ENCODE peak calls at places on chromosomes 5 and 9, in ten cellular contexts. One of them, this sample, is unnamed.

GRCh38 chr5:50325237-50325832 is 115.8 kb downstream of the EMB start:
- DNase-seq in Peyer's patch: no peak
- DNase-seq in mucosa of descending colon: peak
- DNase-seq in MM.1S: peak
- DNase-seq in AG04450: no peak
- DNase-seq in GM23248: peak
- DNase-seq in fibroblast of the aortic adventitia: peak
- DNase-seq in tibial artery: no peak
- DNase-seq in upper lobe of right lung: no peak
- DNase-seq in lower leg skin: no peak
- DNase-seq in this sample: peak

GRCh38 chr9:89639367-89639795 is 34.6 kb downstream of the GADD45G start:
- DNase-seq in fibroblast of the aortic adventitia: peak
- DNase-seq in GM23248: peak
- DNase-seq in lower leg skin: peak
- DNase-seq in tibial artery: peak
- DNase-seq in mucosa of descending colon: no peak
- DNase-seq in AG04450: no peak
- DNase-seq in Peyer's patch: no peak
- DNase-seq in upper lobe of right lung: no peak
- DNase-seq in MM.1S: no peak
- DNase-seq in this sample: no peak

GRCh38 chr5:181261320-181262085 is 560 bp upstream of the TRIM52 start:
- DNase-seq in upper lobe of right lung: peak
- DNase-seq in GM23248: peak
- DNase-seq in MM.1S: peak
- DNase-seq in tibial artery: peak
- DNase-seq in fibroblast of the aortic adventitia: peak
- DNase-seq in Peyer's patch: peak
- DNase-seq in AG04450: no peak
- DNase-seq in mucosa of descending colon: peak
- DNase-seq in lower leg skin: peak
- DNase-seq in this sample: peak

GRCh38 chr5:28548856-28549255 is 1510.5 kb upstream of the CDH9 start:
- DNase-seq in upper lobe of right lung: no peak
- DNase-seq in MM.1S: no peak
- DNase-seq in mucosa of descending colon: no peak
- DNase-seq in Peyer's patch: no peak
- DNase-seq in tibial artery: no peak
- DNase-seq in lower leg skin: no peak
- DNase-seq in GM23248: no peak
- DNase-seq in AG04450: no peak
- DNase-seq in fibroblast of the aortic adventitia: no peak
- DNase-seq in this sample: no peak

GRCh38 chr5:132687995-132688394 is 14.2 kb downstream of the IL4 start:
- DNase-seq in fibroblast of the aortic adventitia: no peak
- DNase-seq in tibial artery: no peak
- DNase-seq in Peyer's patch: no peak
- DNase-seq in MM.1S: no peak
- DNase-seq in upper lobe of right lung: no peak
- DNase-seq in AG04450: no peak
- DNase-seq in mucosa of descending colon: no peak
- DNase-seq in lower leg skin: no peak
- DNase-seq in GM23248: no peak
- DNase-seq in this sample: peak

GRCh38 chr5:142191776-142192175 is 83.2 kb downstream of the NDFIP1 start:
- DNase-seq in tibial artery: no peak
- DNase-seq in mucosa of descending colon: no peak
- DNase-seq in MM.1S: no peak
- DNase-seq in AG04450: no peak
- DNase-seq in lower leg skin: no peak
- DNase-seq in fibroblast of the aortic adventitia: no peak
- DNase-seq in Peyer's patch: no peak
- DNase-seq in upper lobe of right lung: no peak
- DNase-seq in GM23248: no peak
- DNase-seq in this sample: no peak

GRCh38 chr5:53173083-53173482 is 63.5 kb upstream of the MOCS2 start:
- DNase-seq in lower leg skin: no peak
- DNase-seq in AG04450: no peak
- DNase-seq in MM.1S: no peak
- DNase-seq in tibial artery: no peak
- DNase-seq in mucosa of descending colon: peak
- DNase-seq in upper lobe of right lung: no peak
- DNase-seq in fibroblast of the aortic adventitia: no peak
- DNase-seq in GM23248: peak
- DNase-seq in Peyer's patch: no peak
- DNase-seq in this sample: no peak

GRCh38 chr5:3104446-3105047 is 353.1 kb upstream of the IRX2 start:
- DNase-seq in tibial artery: no peak
- DNase-seq in MM.1S: no peak
- DNase-seq in AG04450: no peak
- DNase-seq in lower leg skin: peak
- DNase-seq in GM23248: no peak
- DNase-seq in fibroblast of the aortic adventitia: no peak
- DNase-seq in mucosa of descending colon: no peak
- DNase-seq in upper lobe of right lung: peak
- DNase-seq in Peyer's patch: no peak
- DNase-seq in this sample: no peak

GRCh38 chr5:41408676-41409443 is 101.5 kb downstream of the PLCXD3 start:
- DNase-seq in MM.1S: no peak
- DNase-seq in upper lobe of right lung: no peak
- DNase-seq in Peyer's patch: peak
- DNase-seq in GM23248: peak
- DNase-seq in mucosa of descending colon: peak
- DNase-seq in tibial artery: no peak
- DNase-seq in fibroblast of the aortic adventitia: peak
- DNase-seq in lower leg skin: no peak
- DNase-seq in AG04450: no peak
- DNase-seq in this sample: no peak

DNA sequence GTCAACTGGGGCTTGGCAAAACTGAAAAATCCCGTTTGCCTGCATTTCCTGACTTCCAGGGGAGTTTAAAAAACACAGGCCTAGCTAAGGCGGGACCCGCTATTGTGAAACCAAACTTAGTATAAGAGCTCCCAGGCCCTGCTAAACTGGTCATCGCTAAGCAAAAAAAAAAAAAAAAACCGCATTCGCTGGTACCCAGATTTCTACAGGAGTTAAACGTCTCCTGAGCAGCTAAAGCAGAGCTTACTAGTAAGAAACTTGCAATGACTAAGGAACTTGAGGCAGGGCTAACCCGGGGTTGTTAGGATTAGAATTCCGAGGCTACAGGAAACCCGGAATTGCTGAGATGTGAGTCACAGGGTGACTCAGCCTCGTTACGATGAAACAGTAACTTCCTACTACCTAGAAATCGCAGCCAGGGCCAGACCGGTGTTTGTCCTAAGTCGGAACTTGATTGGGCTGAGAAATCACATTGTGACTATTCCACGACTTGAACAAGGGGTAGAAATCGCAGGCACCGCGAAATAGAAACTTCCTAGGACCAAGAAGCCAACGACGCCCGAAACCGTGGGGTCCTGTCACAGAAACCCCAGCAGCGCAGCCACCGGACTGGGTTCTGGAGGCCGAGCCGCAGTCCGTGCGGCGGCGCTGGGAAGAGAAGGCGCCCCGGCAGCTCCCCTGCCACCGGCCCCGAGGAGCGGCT is 89.5 kb downstream of the ANXA2R start:
- DNase-seq in mucosa of descending colon: peak
- DNase-seq in upper lobe of right lung: peak
- DNase-seq in tibial artery: peak
- DNase-seq in MM.1S: peak
- DNase-seq in GM23248: peak
- DNase-seq in AG04450: peak
- DNase-seq in Peyer's patch: peak
- DNase-seq in lower leg skin: peak
- DNase-seq in fibroblast of the aortic adventitia: peak
- DNase-seq in this sample: no peak
- H3K4me3 ChIP-seq in mucosa of descending colon: peak
- H3K4me3 ChIP-seq in upper lobe of right lung: peak
- H3K4me3 ChIP-seq in tibial artery: peak
- H3K4me3 ChIP-seq in MM.1S: peak
- H3K4me3 ChIP-seq in GM23248: peak
- H3K4me3 ChIP-seq in AG04450: peak
- H3K4me3 ChIP-seq in Peyer's patch: peak
- H3K4me3 ChIP-seq in lower leg skin: peak
- H3K4me3 ChIP-seq in fibroblast of the aortic adventitia: peak
- H3K4me3 ChIP-seq in this sample: no peak

GRCh38 chr9:115194216-115194615 is 76.3 kb upstream of the TNC start:
- DNase-seq in lower leg skin: no peak
- DNase-seq in upper lobe of right lung: no peak
- DNase-seq in mucosa of descending colon: no peak
- DNase-seq in fibroblast of the aortic adventitia: peak
- DNase-seq in tibial artery: no peak
- DNase-seq in Peyer's patch: no peak
- DNase-seq in AG04450: no peak
- DNase-seq in MM.1S: no peak
- DNase-seq in GM23248: peak
- DNase-seq in this sample: no peak

GRCh38 chr9:115192835-115193234 is 74.9 kb upstream of the TNC start:
- DNase-seq in fibroblast of the aortic adventitia: no peak
- DNase-seq in MM.1S: no peak
- DNase-seq in Peyer's patch: no peak
- DNase-seq in GM23248: no peak
- DNase-seq in AG04450: no peak
- DNase-seq in tibial artery: no peak
- DNase-seq in lower leg skin: no peak
- DNase-seq in upper lobe of right lung: no peak
- DNase-seq in mucosa of descending colon: no peak
- DNase-seq in this sample: no peak

GRCh38 chr9:115192280-115192679 is 74.3 kb upstream of the TNC start:
- DNase-seq in AG04450: no peak
- DNase-seq in GM23248: no peak
- DNase-seq in tibial artery: no peak
- DNase-seq in upper lobe of right lung: no peak
- DNase-seq in Peyer's patch: no peak
- DNase-seq in MM.1S: peak
- DNase-seq in mucosa of descending colon: peak
- DNase-seq in fibroblast of the aortic adventitia: no peak
- DNase-seq in lower leg skin: no peak
- DNase-seq in this sample: no peak

GRCh38 chr9:115191667-115192066 is 73.7 kb upstream of the TNC start:
- DNase-seq in tibial artery: no peak
- DNase-seq in fibroblast of the aortic adventitia: no peak
- DNase-seq in AG04450: no peak
- DNase-seq in upper lobe of right lung: no peak
- DNase-seq in lower leg skin: no peak
- DNase-seq in mucosa of descending colon: no peak
- DNase-seq in Peyer's patch: no peak
- DNase-seq in GM23248: no peak
- DNase-seq in MM.1S: no peak
- DNase-seq in this sample: no peak

DNA sequence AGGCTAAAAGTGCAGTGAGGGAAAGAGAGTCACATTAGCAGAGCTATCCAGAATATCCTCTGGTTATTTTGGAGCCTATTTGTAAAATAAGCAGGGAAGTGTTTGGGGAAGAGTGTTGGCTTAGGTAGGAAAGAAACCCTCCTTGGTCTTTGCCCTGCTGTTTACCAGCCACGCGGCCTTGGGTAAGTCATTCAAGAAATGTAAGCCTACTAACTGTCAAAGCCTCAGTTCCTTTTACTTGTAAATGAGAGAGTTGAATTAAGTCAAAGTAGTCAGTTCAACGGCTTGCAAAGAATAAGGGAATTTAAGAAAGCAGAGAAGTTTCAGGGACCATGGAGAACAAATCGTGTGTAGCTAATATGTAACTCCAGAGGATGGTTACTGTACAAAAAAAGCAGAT is 75.8 kb upstream of the TNC start:
- DNase-seq in mucosa of descending colon: no peak
- DNase-seq in Peyer's patch: no peak
- DNase-seq in fibroblast of the aortic adventitia: no peak
- DNase-seq in GM23248: no peak
- DNase-seq in tibial artery: no peak
- DNase-seq in MM.1S: no peak
- DNase-seq in upper lobe of right lung: no peak
- DNase-seq in lower leg skin: no peak
- DNase-seq in AG04450: no peak
- DNase-seq in this sample: no peak
- H3K4me3 ChIP-seq in mucosa of descending colon: no peak
- H3K4me3 ChIP-seq in Peyer's patch: no peak
- H3K4me3 ChIP-seq in fibroblast of the aortic adventitia: no peak
- H3K4me3 ChIP-seq in GM23248: no peak
- H3K4me3 ChIP-seq in tibial artery: no peak
- H3K4me3 ChIP-seq in MM.1S: no peak
- H3K4me3 ChIP-seq in upper lobe of right lung: no peak
- H3K4me3 ChIP-seq in lower leg skin: no peak
- H3K4me3 ChIP-seq in AG04450: no peak
- H3K4me3 ChIP-seq in this sample: no peak

GRCh38 chr9:85941966-85942912 is 1.3 kb downstream of the NAA35 start:
- DNase-seq in AG04450: no peak
- DNase-seq in GM23248: peak
- DNase-seq in tibial artery: no peak
- DNase-seq in mucosa of descending colon: peak
- DNase-seq in fibroblast of the aortic adventitia: peak
- DNase-seq in upper lobe of right lung: no peak
- DNase-seq in MM.1S: peak
- DNase-seq in Peyer's patch: no peak
- DNase-seq in lower leg skin: no peak
- DNase-seq in this sample: no peak

GRCh38 chr9:85944672-85945071 is 3.7 kb downstream of the NAA35 start:
- DNase-seq in MM.1S: no peak
- DNase-seq in lower leg skin: no peak
- DNase-seq in AG04450: no peak
- DNase-seq in Peyer's patch: no peak
- DNase-seq in tibial artery: no peak
- DNase-seq in upper lobe of right lung: no peak
- DNase-seq in mucosa of descending colon: no peak
- DNase-seq in fibroblast of the aortic adventitia: no peak
- DNase-seq in GM23248: no peak
- DNase-seq in this sample: no peak

GRCh38 chr9:85941617-85941930 is 628 bp downstream of the NAA35 start:
- DNase-seq in AG04450: no peak
- DNase-seq in tibial artery: no peak
- DNase-seq in upper lobe of right lung: no peak
- DNase-seq in Peyer's patch: no peak
- DNase-seq in GM23248: peak
- DNase-seq in MM.1S: no peak
- DNase-seq in lower leg skin: peak
- DNase-seq in mucosa of descending colon: no peak
- DNase-seq in fibroblast of the aortic adventitia: no peak
- DNase-seq in this sample: no peak

GRCh38 chr9:85942913-85943729 is 2.2 kb downstream of the NAA35 start:
- DNase-seq in fibroblast of the aortic adventitia: no peak
- DNase-seq in upper lobe of right lung: no peak
- DNase-seq in tibial artery: no peak
- DNase-seq in AG04450: no peak
- DNase-seq in MM.1S: no peak
- DNase-seq in lower leg skin: no peak
- DNase-seq in mucosa of descending colon: no peak
- DNase-seq in Peyer's patch: no peak
- DNase-seq in GM23248: no peak
- DNase-seq in this sample: peak

GRCh38 chr9:85943757-85944430 is 2.9 kb downstream of the NAA35 start:
- DNase-seq in tibial artery: no peak
- DNase-seq in upper lobe of right lung: no peak
- DNase-seq in mucosa of descending colon: no peak
- DNase-seq in AG04450: no peak
- DNase-seq in Peyer's patch: no peak
- DNase-seq in GM23248: no peak
- DNase-seq in fibroblast of the aortic adventitia: no peak
- DNase-seq in lower leg skin: no peak
- DNase-seq in MM.1S: no peak
- DNase-seq in this sample: no peak
- H3K4me3 ChIP-seq in tibial artery: no peak
- H3K4me3 ChIP-seq in upper lobe of right lung: no peak
- H3K4me3 ChIP-seq in mucosa of descending colon: no peak
- H3K4me3 ChIP-seq in AG04450: no peak
- H3K4me3 ChIP-seq in Peyer's patch: no peak
- H3K4me3 ChIP-seq in GM23248: no peak
- H3K4me3 ChIP-seq in fibroblast of the aortic adventitia: no peak
- H3K4me3 ChIP-seq in lower leg skin: no peak
- H3K4me3 ChIP-seq in MM.1S: no peak
- H3K4me3 ChIP-seq in this sample: no peak

GRCh38 chr5:158951951-158952545 is 147.7 kb downstream of the EBF1 start:
- DNase-seq in MM.1S: no peak
- DNase-seq in upper lobe of right lung: no peak
- DNase-seq in lower leg skin: no peak
- DNase-seq in Peyer's patch: no peak
- DNase-seq in GM23248: no peak
- DNase-seq in mucosa of descending colon: no peak
- DNase-seq in tibial artery: no peak
- DNase-seq in AG04450: no peak
- DNase-seq in fibroblast of the aortic adventitia: no peak
- DNase-seq in this sample: no peak
- H3K4me3 ChIP-seq in MM.1S: no peak
- H3K4me3 ChIP-seq in upper lobe of right lung: no peak
- H3K4me3 ChIP-seq in lower leg skin: no peak
- H3K4me3 ChIP-seq in Peyer's patch: no peak
- H3K4me3 ChIP-seq in GM23248: no peak
- H3K4me3 ChIP-seq in mucosa of descending colon: no peak
- H3K4me3 ChIP-seq in tibial artery: no peak
- H3K4me3 ChIP-seq in AG04450: no peak
- H3K4me3 ChIP-seq in fibroblast of the aortic adventitia: no peak
- H3K4me3 ChIP-seq in this sample: no peak

This sample was measured in Jurkat, Clone E6-1.